ENCODE peak calls at places on chromosomes 6 and 20, in seven cellular contexts. A is CD4-positive, CD25-positive, alpha-beta regulatory T cell; J is IMR-90; K is WERI-Rb-1; S is osteoblast; C is GM12865; I is cardiac muscle cell. M is an unnamed sample.

GRCh38 chr20:11207749-11208502 is 534.1 kb upstream of the JAG1 start:
- DNase-seq in A (no peak), J (peak), K (no peak), S (peak), C (no peak), I (peak), M (peak)

GRCh38 chr20:32333988-32334885 is 23.9 kb upstream of the ASXL1 start:
- DNase-seq in A (peak), J (no peak), K (no peak), S (no peak), C (peak), I (peak), M (no peak)

GRCh38 chr6:144469144-144469575 is 184.0 kb downstream of the UTRN start:
- DNase-seq in A (no peak), J (no peak), K (no peak), S (peak), C (peak), I (no peak), M (no peak)

GRCh38 chr6:148999501-148999900 is 252.7 kb downstream of the UST start:
- DNase-seq in A (no peak), J (peak), K (no peak), S (no peak), C (no peak), I (peak), M (no peak)

GRCh38 chr6:100565439-100566104 is 100.9 kb upstream of the SIM1 start:
- DNase-seq in A (no peak), J (no peak), K (no peak), S (no peak), C (no peak), I (no peak), M (no peak)

GRCh38 chr6:169722362-169723199 is 1.7 kb downstream of the PHF10 start:
- DNase-seq in A (no peak), J (peak), K (no peak), S (peak), C (peak), I (peak), M (no peak)

GRCh38 chr6:121354764-121355163 is 20.5 kb upstream of the TBC1D32 start:
- DNase-seq in A (no peak), J (no peak), K (peak), S (no peak), C (no peak), I (no peak), M (no peak)

GRCh38 chr20:35523298-35523888 is 6.1 kb downstream of the C20orf173 start:
- DNase-seq in A (peak), J (no peak), K (peak), S (peak), C (peak), I (no peak), M (no peak)

GRCh38 chr6:93468291-93468690 is 48.9 kb upstream of the EPHA7 start:
- DNase-seq in A (no peak), J (no peak), K (no peak), S (no peak), C (peak), I (peak), M (no peak)

GRCh38 chr6:150286919-150287318 is 81.9 kb upstream of the IYD start:
- DNase-seq in A (no peak), J (peak), K (no peak), S (no peak), C (no peak), I (no peak), M (no peak)

GRCh38 chr6:26415791-26416190 is 13.7 kb downstream of the BTN3A1 start:
- DNase-seq in A (no peak), J (peak), K (no peak), S (peak), C (no peak), I (no peak), M (no peak)

GRCh38 chr6:6218246-6219085 is 102.0 kb downstream of the F13A1 start:
- DNase-seq in A (no peak), J (no peak), K (no peak), S (no peak), C (no peak), I (no peak), M (no peak)

GRCh38 chr6:48928937-48929336 is 534.1 kb downstream of the MMUT start:
- DNase-seq in A (no peak), J (no peak), K (no peak), S (no peak), C (no peak), I (no peak), M (no peak)

GRCh38 chr6:11196511-11197174 is 35.8 kb downstream of the NEDD9 start:
- DNase-seq in A (no peak), J (peak), K (no peak), S (peak), C (no peak), I (peak), M (no peak)

GRCh38 chr20:1280421-1281102 is 14.5 kb downstream of the SNPH start:
- DNase-seq in A (no peak), J (peak), K (no peak), S (no peak), C (no peak), I (no peak), M (peak)

GRCh38 chr20:46011631-46012482 is 3.1 kb downstream of the MMP9 start:
- DNase-seq in A (no peak), J (peak), K (peak), S (peak), C (peak), I (peak), M (no peak)

GRCh38 chr6:106581468-106581867 is 47.8 kb downstream of the RTN4IP1 start:
- DNase-seq in A (no peak), J (no peak), K (no peak), S (no peak), C (no peak), I (no peak), M (no peak)

GRCh38 chr6:26064619-26065257 is 22.5 kb upstream of the HFE start:
- DNase-seq in A (peak), J (peak), K (peak), S (no peak), C (peak), I (peak), M (no peak)

GRCh38 chr6:101662111-101662897 is 268.8 kb downstream of the GRIK2 start:
- DNase-seq in A (no peak), J (no peak), K (no peak), S (no peak), C (peak), I (no peak), M (no peak)

GRCh38 chr20:4161447-4162251 is 146.3 kb upstream of the RNF24 start:
- DNase-seq in A (no peak), J (no peak), K (no peak), S (peak), C (no peak), I (peak), M (no peak)

GRCh38 chr6:122286512-122286911 is 112.9 kb upstream of the HSF2 start:
- DNase-seq in A (no peak), J (no peak), K (no peak), S (no peak), C (no peak), I (no peak), M (no peak)

GRCh38 chr6:14231546-14232280 is 114.1 kb downstream of the CD83 start:
- DNase-seq in A (no peak), J (peak), K (no peak), S (no peak), C (no peak), I (no peak), M (no peak)

GRCh38 chr20:6632187-6632586 is 135.3 kb upstream of the BMP2 start:
- DNase-seq in A (no peak), J (no peak), K (no peak), S (no peak), C (peak), I (peak), M (no peak)

DNA sequence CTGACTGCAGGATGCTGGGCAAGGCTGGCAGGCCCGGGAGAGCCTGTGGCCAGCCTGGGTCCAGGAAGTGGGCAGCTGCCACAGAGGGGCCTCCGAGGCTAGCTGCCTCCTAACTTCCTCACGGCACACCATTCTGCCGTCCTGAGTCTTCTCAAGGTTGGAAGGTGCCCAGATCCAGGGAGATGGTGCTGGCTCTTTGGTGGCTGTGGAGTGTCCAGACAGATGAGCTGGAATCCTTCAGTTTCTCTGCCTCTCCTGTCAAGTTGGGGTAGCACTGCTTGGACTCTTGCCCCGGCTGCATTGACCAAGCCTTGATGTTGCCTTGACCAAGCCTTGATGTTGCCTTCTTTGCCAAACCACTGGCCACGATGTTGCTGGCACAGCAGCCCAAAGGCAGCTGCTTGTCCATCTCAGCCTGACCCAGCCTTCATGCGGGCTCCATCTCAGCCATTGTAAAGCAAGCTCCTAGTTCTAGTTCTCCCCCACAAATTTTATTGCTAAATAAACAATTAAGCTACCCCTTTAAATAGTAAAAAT is 75.1 kb upstream of the AFDN start:
- DNase-seq in A (no peak), J (no peak), K (no peak), S (peak), C (no peak), I (no peak), M (no peak)
- H3K4me3 ChIP-seq in A (no peak), J (no peak), K (no peak), S (no peak), C (no peak), I (no peak), M (no peak)

DNA sequence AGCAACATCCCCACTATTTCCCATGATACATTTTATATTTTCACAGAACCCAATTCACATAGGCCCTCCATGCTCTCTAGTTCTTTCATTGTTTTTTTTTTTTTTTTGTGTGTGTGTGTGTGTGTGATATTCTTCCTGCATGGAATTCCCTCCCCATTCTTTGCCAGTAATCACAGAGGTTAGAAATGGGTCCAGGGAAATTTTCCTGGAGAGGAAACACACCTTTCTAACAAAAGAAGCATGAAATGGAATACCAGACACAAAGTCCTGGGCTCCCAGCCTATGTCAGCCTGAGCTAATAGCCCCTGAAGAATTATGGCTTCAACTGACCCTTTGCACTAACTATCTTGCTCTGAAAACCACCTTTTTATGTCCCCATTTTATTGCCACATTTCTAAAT is 194.2 kb upstream of the NT5E start:
- DNase-seq in A (no peak), J (no peak), K (no peak), S (no peak), C (no peak), I (no peak), M (no peak)
- H3K4me3 ChIP-seq in A (no peak), J (no peak), K (no peak), S (no peak), C (no peak), I (no peak), M (no peak)

DNA sequence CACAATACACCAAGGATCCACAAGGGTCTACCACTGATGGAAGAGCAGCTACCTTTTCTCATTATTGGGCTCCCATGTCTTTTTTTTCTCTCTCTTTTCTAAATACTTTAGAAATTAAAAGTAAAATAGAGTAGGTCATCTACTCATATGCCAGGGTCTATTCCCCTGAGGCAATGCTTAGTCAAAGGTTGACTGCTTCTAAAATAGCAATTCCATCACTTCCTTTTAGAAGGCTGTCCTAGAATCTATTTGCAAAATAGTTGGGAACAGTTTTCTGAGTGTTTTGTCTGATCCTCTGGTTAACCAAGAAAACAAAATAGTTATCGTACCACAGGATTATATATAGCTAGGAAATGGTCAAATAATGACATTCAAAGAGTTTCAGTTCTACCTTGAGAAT is 174.1 kb downstream of the COL21A1 start:
- DNase-seq in A (no peak), J (no peak), K (no peak), S (no peak), C (no peak), I (peak), M (no peak)
- H3K4me3 ChIP-seq in A (no peak), J (no peak), K (no peak), S (peak), C (no peak), I (no peak), M (no peak)

GRCh38 chr6:31170600-31170881 is at the start of gene POU5F1:
- DNase-seq in A (no peak), J (no peak), K (no peak), S (no peak), C (no peak), I (no peak), M (no peak)
- H3K4me3 ChIP-seq in A (no peak), J (no peak), K (no peak), S (no peak), C (no peak), I (no peak), M (no peak)

GRCh38 chr20:20003088-20003954 is 13.8 kb upstream of the NAA20 start:
- DNase-seq in A (no peak), J (peak), K (no peak), S (no peak), C (peak), I (peak), M (peak)
- H3K4me3 ChIP-seq in A (no peak), J (no peak), K (no peak), S (peak), C (peak), I (no peak), M (peak)

GRCh38 chr20:17870063-17870740 is 98.4 kb downstream of the SNX5 start:
- DNase-seq in A (no peak), J (peak), K (no peak), S (peak), C (no peak), I (peak), M (no peak)
- H3K4me3 ChIP-seq in A (no peak), J (no peak), K (no peak), S (peak), C (no peak), I (no peak), M (peak)

M was measured in coronary artery.